ENCODE peak calls at places on chromosomes 5 and 9, in seven cellular contexts. B is activated CD4-positive, alpha-beta T cell treated with anti-CD3 and anti-CD28 coated beads, Interleukin-2, amount 50 U/mL, for 1 hour; T is NCI-H748 treated with DMSO at 0.1 percent for 48 hours; L is kidney glomerular epithelial cell; A is SJSA1; J is SW 1271; R is AG09309. X is an unnamed sample.

GRCh38 chr5:470961-471749 is 28.2 kb downstream of the EXOC3 start:
- DNase-seq in A (no peak), B (no peak), L (no peak), R (no peak), J (no peak), T (no peak), X (no peak)

GRCh38 chr9:128027166-128027539 is 40.0 kb downstream of the NAIF1 start:
- DNase-seq in A (no peak), T (no peak), J (no peak), L (no peak), R (no peak), B (peak), X (no peak)

GRCh38 chr5:76527685-76528161 is 95.5 kb downstream of the F2RL2 start:
- DNase-seq in T (no peak), J (no peak), L (peak), B (no peak), A (no peak), R (no peak), X (peak)

GRCh38 chr9:126000731-126001580 is 253.8 kb downstream of the PBX3 start:
- DNase-seq in L (no peak), A (no peak), T (no peak), J (no peak), B (no peak), R (no peak), X (no peak)

GRCh38 chr9:23322392-23322791 is 503.6 kb downstream of the ELAVL2 start:
- DNase-seq in A (no peak), L (no peak), B (no peak), R (no peak), J (no peak), T (no peak), X (peak)

GRCh38 chr9:99373912-99374311 is 151.8 kb downstream of the SEC61B start:
- DNase-seq in R (no peak), A (no peak), T (no peak), B (no peak), L (no peak), J (no peak), X (no peak)

GRCh38 chr5:174303437-174304045 is 258.0 kb downstream of the NSG2 start:
- DNase-seq in R (no peak), A (no peak), T (no peak), J (no peak), B (no peak), L (no peak), X (no peak)

GRCh38 chr5:573976-574375 is 38.2 kb upstream of the CEP72 start:
- DNase-seq in R (no peak), A (peak), J (no peak), L (no peak), B (no peak), T (peak), X (no peak)

GRCh38 chr5:50727149-50727496 is 60.7 kb downstream of the PARP8 start:
- DNase-seq in B (no peak), L (peak), J (no peak), R (no peak), T (no peak), A (no peak), X (peak)

X was measured in epithelial cell of esophagus.